ENCODE peak calls at places on chromosomes 12 and 14, in seven cellular contexts. S, R, D, N, F, I and A are unnamed samples.

GRCh38 chr14:55398679-55399078 is 13.0 kb downstream of the ATG14 start:
- DNase-seq in S (peak; percentile 99), R (no peak), D (no peak), N (peak; percentile 36), F (no peak), I (no peak), A (peak; percentile 98)

GRCh38 chr14:65879218-65880009 is 466.9 kb downstream of the FUT8 start:
- DNase-seq in S (peak; percentile 25), R (no peak), D (no peak), N (no peak), F (no peak), I (no peak), A (peak; percentile 7)

GRCh38 chr12:38427442-38427841 is 110.9 kb downstream of the ALG10B start:
- DNase-seq in S (no peak), R (no peak), D (no peak), N (no peak), F (no peak), I (no peak), A (no peak)

GRCh38 chr14:51525705-51526104 is 126.0 kb upstream of the FRMD6 start:
- DNase-seq in S (no peak), R (no peak), D (no peak), N (no peak), F (no peak), I (no peak), A (no peak)

GRCh38 chr12:125075-125474 is 58.5 kb downstream of the IQSEC3 start:
- DNase-seq in S (no peak), R (no peak), D (no peak), N (no peak), F (no peak), I (no peak), A (no peak)

GRCh38 chr14:97298331-97298730 is 501.1 kb downstream of the VRK1 start:
- DNase-seq in S (no peak), R (no peak), D (no peak), N (no peak), F (no peak), I (no peak), A (no peak)

GRCh38 chr14:58637391-58638230 is at the start of gene DACT1:
- DNase-seq in S (peak; percentile 45), R (peak; percentile 53), D (no peak), N (peak; percentile 51), F (peak; percentile 70), I (peak; percentile 49), A (peak; percentile 81)

GRCh38 chr14:24431569-24432258 is 2.0 kb downstream of the KHNYN start:
- DNase-seq in S (peak; percentile 89), R (peak; percentile 71), D (peak; percentile 70), N (peak; percentile 92), F (peak; percentile 91), I (peak; percentile 84), A (peak; percentile 94)

GRCh38 chr14:71403673-71404072 is 496.4 kb downstream of the PCNX1 start:
- DNase-seq in S (peak; percentile 36), R (no peak), D (no peak), N (no peak), F (no peak), I (peak; percentile 4), A (peak; percentile 18)